ENCODE peak calls at places on chromosomes 3 and 15, in four cellular contexts. D is CD8-positive, alpha-beta memory T cell; L is RPMI8226; X is NB4. I is an unnamed sample.

GRCh38 chr3:48408823-48409281 is 21.0 kb downstream of the PLXNB1 start:
- DNase-seq in D (no peak), L (no peak), X (peak; percentile 50), I (no peak)

GRCh38 chr3:149367021-149367840 is 10.2 kb downstream of the TM4SF1 start:
- DNase-seq in D (no peak), L (no peak), X (peak; percentile 14), I (no peak)

GRCh38 chr3:170081079-170081741 is 43.4 kb downstream of the GPR160 start:
- DNase-seq in D (no peak), L (no peak), X (no peak), I (no peak)

GRCh38 chr3:171532294-171532693 is 72.1 kb upstream of the TNIK start:
- DNase-seq in D (no peak), L (no peak), X (no peak), I (no peak)

GRCh38 chr3:112546216-112546759 is 15.5 kb downstream of the ATG3 start:
- DNase-seq in D (no peak), L (no peak), X (no peak), I (no peak)

GRCh38 chr15:64954395-64954794 is 35.3 kb downstream of the SPG21 start:
- DNase-seq in D (no peak), L (no peak), X (no peak), I (no peak)

GRCh38 chr15:73784299-73784698 is 31.1 kb upstream of the INSYN1 start:
- DNase-seq in D (no peak), L (no peak), X (no peak), I (no peak)

GRCh38 chr3:190424478-190425439 is 24.9 kb downstream of the TMEM207 start:
- DNase-seq in D (peak; percentile 25), L (peak; percentile 69), X (peak; percentile 65), I (peak; percentile 84)

GRCh38 chr3:158105124-158105709 is 1.0 kb downstream of the SHOX2 start:
- DNase-seq in D (no peak), L (no peak), X (no peak), I (no peak)

GRCh38 chr3:46065294-46065705 is 38.0 kb upstream of the XCR1 start:
- DNase-seq in D (peak; percentile 93), L (peak; percentile 93), X (peak; percentile 16), I (peak; percentile 99)

GRCh38 chr3:183862610-183863009 is 22.1 kb downstream of the PARL start:
- DNase-seq in D (no peak), L (no peak), X (no peak), I (no peak)

GRCh38 chr3:65268411-65268810 is 580.6 kb upstream of the ADAMTS9 start:
- DNase-seq in D (no peak), L (no peak), X (no peak), I (no peak)

GRCh38 chr15:82173108-82173507 is 89.4 kb downstream of the EFL1 start:
- DNase-seq in D (no peak), L (no peak), X (no peak), I (no peak)

GRCh38 chr3:169494982-169495381 is 168.5 kb downstream of the MECOM start:
- DNase-seq in D (no peak), L (no peak), X (no peak), I (no peak)

GRCh38 chr3:17514597-17514996 is 227.8 kb downstream of the TBC1D5 start:
- DNase-seq in D (no peak), L (no peak), X (no peak), I (no peak)

GRCh38 chr15:63065262-63066234 is 23.0 kb downstream of the TPM1 start:
- DNase-seq in D (no peak), L (peak; percentile 47), X (no peak), I (no peak)

GRCh38 chr15:85582719-85583089 is 202.3 kb downstream of the AKAP13 start:
- DNase-seq in D (peak; percentile 71), L (no peak), X (no peak), I (no peak)

GRCh38 chr3:30353711-30354467 is 252.5 kb upstream of the TGFBR2 start:
- DNase-seq in D (peak; percentile 86), L (peak; percentile 23), X (peak; percentile 15), I (peak; percentile 90)

GRCh38 chr3:38611866-38612265 is 37.6 kb downstream of the SCN5A start:
- DNase-seq in D (no peak), L (no peak), X (no peak), I (no peak)

GRCh38 chr3:2099028-2099671 is 484 bp downstream of the CNTN4 start:
- DNase-seq in D (no peak), L (no peak), X (no peak), I (no peak)

GRCh38 chr3:153463895-153464294 is 301.9 kb downstream of the RAP2B start:
- DNase-seq in D (no peak), L (no peak), X (peak; percentile 12), I (peak; percentile 45)

GRCh38 chr15:31265871-31266711 is 60.5 kb upstream of the KLF13 start:
- DNase-seq in D (peak; percentile 80), L (peak; percentile 90), X (peak; percentile 98), I (peak; percentile 97)

GRCh38 chr15:25600751-25601150 is 161.9 kb upstream of the UBE3A start:
- DNase-seq in D (no peak), L (no peak), X (no peak), I (no peak)

GRCh38 chr3:160401301-160402095 is 2.0 kb downstream of the SMC4 start:
- DNase-seq in D (no peak), L (peak; percentile 68), X (peak; percentile 73), I (peak; percentile 71)

GRCh38 chr3:87077354-87077753 is 86.4 kb upstream of the VGLL3 start:
- DNase-seq in D (no peak), L (no peak), X (no peak), I (no peak)

GRCh38 chr15:87031545-87032230 is 952.0 kb downstream of the AGBL1 start:
- DNase-seq in D (no peak), L (no peak), X (no peak), I (no peak)

GRCh38 chr3:178182337-178182761 is 353.9 kb upstream of the KCNMB2 start:
- DNase-seq in D (no peak), L (peak; percentile 14), X (no peak), I (no peak)

GRCh38 chr3:194310516-194310915 is 40.6 kb downstream of the CPN2 start:
- DNase-seq in D (no peak), L (no peak), X (no peak), I (no peak)

GRCh38 chr15:83380682-83381081 is 66.5 kb upstream of the SH3GL3 start:
- DNase-seq in D (no peak), L (peak; percentile 49), X (peak; percentile 50), I (peak; percentile 72)

GRCh38 chr15:33699691-33700447 is 268.4 kb upstream of the CHRM5 start:
- DNase-seq in D (no peak), L (no peak), X (peak; percentile 11), I (no peak)

GRCh38 chr3:39707314-39707909 is 102.0 kb upstream of the MYRIP start:
- DNase-seq in D (no peak), L (peak; percentile 35), X (peak; percentile 38), I (peak; percentile 46)